ENCODE peak calls at places on chromosomes 4 and X, in ten cellular contexts. B is nephron progenitor cell; S is SIG-M5; I is tibial nerve; F is effector memory CD4-positive, alpha-beta T cell; E is pancreas; T is aorta; Y is mesothelial cell of epicardium; R is RCC 7860; K is EL. O is an unnamed sample.

GRCh38 chr4:36172650-36173049 is 71.7 kb downstream of the ARAP2 start:
- DNase-seq in B (no peak), S (no peak), I (no peak), F (no peak), E (no peak), T (no peak), Y (no peak), R (no peak), K (no peak), O (no peak)

GRCh38 chr4:10036926-10037325 is 15.6 kb upstream of the SLC2A9 start:
- DNase-seq in B (no peak), S (no peak), I (no peak), F (no peak), E (no peak), T (no peak), Y (no peak), R (no peak), K (no peak), O (no peak)

GRCh38 chr4:187118166-187118565 is 394.5 kb upstream of the FAT1 start:
- DNase-seq in B (no peak), S (no peak), I (no peak), F (no peak), E (no peak), T (no peak), Y (no peak), R (no peak), K (no peak), O (no peak)

GRCh38 chr4:15495621-15496020 is 25.9 kb downstream of the CC2D2A start:
- DNase-seq in B (no peak), S (no peak), I (no peak), F (no peak), E (no peak), T (no peak), Y (no peak), R (no peak), K (no peak), O (no peak)

GRCh38 chr4:138267835-138268234 is 25.7 kb upstream of the SLC7A11 start:
- DNase-seq in B (no peak), S (no peak), I (no peak), F (no peak), E (no peak), T (no peak), Y (no peak), R (no peak), K (no peak), O (no peak)

GRCh38 chr4:8688041-8688907 is 95.7 kb downstream of the CPZ start:
- DNase-seq in B (peak), S (no peak), I (peak), F (no peak), E (no peak), T (no peak), Y (peak), R (no peak), K (peak), O (peak)

GRCh38 chr4:38634047-38634759 is 29.8 kb upstream of the KLF3 start:
- DNase-seq in B (no peak), S (no peak), I (no peak), F (no peak), E (no peak), T (no peak), Y (no peak), R (no peak), K (no peak), O (no peak)

GRCh38 chrX:119186194-119186593 is 49.9 kb upstream of the PGRMC1 start:
- DNase-seq in B (no peak), S (no peak), I (no peak), F (no peak), E (no peak), T (no peak), Y (no peak), R (no peak), K (no peak), O (no peak)

GRCh38 chr4:185872747-185873380 is 60.9 kb upstream of the SORBS2 start:
- DNase-seq in B (no peak), S (no peak), I (no peak), F (no peak), E (no peak), T (no peak), Y (no peak), R (no peak), K (no peak), O (no peak)

GRCh38 chr4:186553717-186554116 is 1.6 kb downstream of the MTNR1A start:
- DNase-seq in B (no peak), S (no peak), I (no peak), F (no peak), E (no peak), T (no peak), Y (no peak), R (no peak), K (no peak), O (no peak)

GRCh38 chr4:88012652-88013051 is 5.2 kb downstream of the PKD2 start:
- DNase-seq in B (no peak), S (peak), I (no peak), F (no peak), E (no peak), T (no peak), Y (no peak), R (peak), K (no peak), O (no peak)

GRCh38 chr4:119244832-119245231 is 32.3 kb downstream of the USP53 start:
- DNase-seq in B (no peak), S (peak), I (no peak), F (no peak), E (no peak), T (no peak), Y (no peak), R (no peak), K (no peak), O (no peak)

GRCh38 chr4:101649790-101650450 is 140.6 kb upstream of the BANK1 start:
- DNase-seq in B (no peak), S (no peak), I (no peak), F (no peak), E (no peak), T (no peak), Y (no peak), R (no peak), K (no peak), O (no peak)

GRCh38 chrX:48487362-48487785 is 11.4 kb downstream of the FTSJ1 start:
- DNase-seq in B (no peak), S (no peak), I (no peak), F (no peak), E (no peak), T (no peak), Y (no peak), R (peak), K (peak), O (no peak)

GRCh38 chr4:120481711-120482110 is 415.1 kb upstream of the MAD2L1 start:
- DNase-seq in B (no peak), S (no peak), I (no peak), F (no peak), E (no peak), T (no peak), Y (no peak), R (no peak), K (no peak), O (no peak)

GRCh38 chr4:151530783-151531182 is 121.8 kb downstream of the FHIP1A start:
- DNase-seq in B (no peak), S (no peak), I (no peak), F (no peak), E (no peak), T (no peak), Y (no peak), R (no peak), K (no peak), O (no peak)

GRCh38 chr4:25180524-25181131 is 20.4 kb upstream of the SEPSECS start:
- DNase-seq in B (peak), S (no peak), I (no peak), F (peak), E (no peak), T (no peak), Y (no peak), R (peak), K (peak), O (no peak)

GRCh38 chr4:150215601-150216000 is 137.4 kb downstream of the DCLK2 start:
- DNase-seq in B (no peak), S (no peak), I (no peak), F (no peak), E (no peak), T (no peak), Y (no peak), R (no peak), K (no peak), O (no peak)